ENCODE peak calls at places on chromosomes 3 and 15, in eight cellular contexts. B, M, Q, J, G, P, V and X are unnamed samples.

GRCh38 chr15:89785064-89785770 is 9.1 kb downstream of the MESP2 start:
- DNase-seq in B (no peak), M (no peak), Q (no peak), J (no peak), G (no peak), P (peak; percentile 73), V (no peak), X (peak; percentile 72)

GRCh38 chr15:70054884-70055387 is 42.8 kb downstream of the TLE3 start:
- DNase-seq in B (no peak), M (no peak), Q (no peak), J (no peak), G (no peak), P (no peak), V (peak; percentile 3), X (no peak)

GRCh38 chr3:15496341-15496664 is 25.2 kb downstream of the COLQ start:
- DNase-seq in B (no peak), M (no peak), Q (no peak), J (no peak), G (no peak), P (no peak), V (no peak), X (no peak)

GRCh38 chr15:78638658-78639314 is 2.2 kb downstream of the CHRNB4 start:
- DNase-seq in B (peak; percentile 44), M (peak; percentile 75), Q (peak; percentile 42), J (no peak), G (peak; percentile 45), P (peak; percentile 84), V (peak; percentile 91), X (peak; percentile 92)

GRCh38 chr3:164806188-164806587 is 272.1 kb downstream of the SI start:
- DNase-seq in B (no peak), M (peak; percentile 55), Q (no peak), J (no peak), G (no peak), P (no peak), V (no peak), X (peak; percentile 42)

GRCh38 chr15:71195242-71195641 is 80.0 kb downstream of the THSD4 start:
- DNase-seq in B (no peak), M (no peak), Q (peak; percentile 57), J (no peak), G (no peak), P (no peak), V (no peak), X (peak; percentile 22)

GRCh38 chr15:51103330-51103729 is 8.6 kb upstream of the TNFAIP8L3 start:
- DNase-seq in B (no peak), M (no peak), Q (peak; percentile 80), J (no peak), G (no peak), P (no peak), V (no peak), X (no peak)

GRCh38 chr3:148315756-148316155 is 381.9 kb upstream of the AGTR1 start:
- DNase-seq in B (no peak), M (no peak), Q (no peak), J (no peak), G (no peak), P (no peak), V (no peak), X (no peak)

GRCh38 chr3:70820397-70820796 is 508.0 kb upstream of the MDFIC2 start:
- DNase-seq in B (no peak), M (no peak), Q (no peak), J (no peak), G (no peak), P (no peak), V (no peak), X (no peak)

GRCh38 chr3:96813820-96814580 is 394 bp upstream of the EPHA6 start:
- DNase-seq in B (no peak), M (peak; percentile 82), Q (peak; percentile 47), J (no peak), G (no peak), P (peak; percentile 85), V (peak; percentile 62), X (no peak)

GRCh38 chr3:172253200-172253599 is 195.1 kb downstream of the GHSR start:
- DNase-seq in B (no peak), M (no peak), Q (no peak), J (no peak), G (no peak), P (no peak), V (no peak), X (no peak)

GRCh38 chr3:42230860-42231259 is 35.1 kb downstream of the CCK start:
- DNase-seq in B (no peak), M (no peak), Q (no peak), J (no peak), G (no peak), P (no peak), V (no peak), X (no peak)

GRCh38 chr3:72274511-72275295 is 489.8 kb upstream of the PROK2 start:
- DNase-seq in B (no peak), M (peak; percentile 87), Q (peak; percentile 98), J (no peak), G (peak; percentile 10), P (peak; percentile 69), V (no peak), X (no peak)

GRCh38 chr15:60585743-60586708 is 107.1 kb upstream of the ICE2 start:
- DNase-seq in B (no peak), M (peak; percentile 92), Q (peak; percentile 58), J (no peak), G (peak; percentile 61), P (peak; percentile 88), V (peak; percentile 42), X (peak; percentile 82)

GRCh38 chr15:85950101-85950500 is 129.6 kb upstream of the AGBL1 start:
- DNase-seq in B (no peak), M (no peak), Q (no peak), J (no peak), G (no peak), P (no peak), V (no peak), X (no peak)

GRCh38 chr15:82958638-82959037 is 6.1 kb upstream of the HOMER2 start:
- DNase-seq in B (no peak), M (no peak), Q (no peak), J (no peak), G (no peak), P (no peak), V (no peak), X (no peak)